ENCODE peak calls at places on chromosome 3, in nine cellular contexts. O is mucosa of descending colon, B is coronary artery, M is epithelial cell of esophagus, J is WERI-Rb-1, Y is tibial artery, S is epithelial cell of proximal tubule, G is kidney epithelial cell, H is BE2C. P is an unnamed sample.

GRCh38 chr3:13866406-13866965 is 13.4 kb downstream of the WNT7A start:
- DNase-seq in O (no peak), B (no peak), M (no peak), J (no peak), Y (no peak), S (no peak), G (no peak), H (no peak), P (no peak)

GRCh38 chr3:158845748-158846350 is 44.0 kb downstream of the MFSD1 start:
- DNase-seq in O (peak), B (no peak), M (peak), J (peak), Y (no peak), S (no peak), G (no peak), H (peak), P (peak)

GRCh38 chr3:177124882-177125281 is 72.4 kb downstream of the TBL1XR1 start:
- DNase-seq in O (no peak), B (no peak), M (peak), J (no peak), Y (no peak), S (no peak), G (no peak), H (no peak), P (no peak)

GRCh38 chr3:122167630-122168029 is 15.8 kb upstream of the CASR start:
- DNase-seq in O (no peak), B (no peak), M (no peak), J (no peak), Y (no peak), S (no peak), G (no peak), H (no peak), P (no peak)

GRCh38 chr3:42192334-42193200 is 73.4 kb downstream of the CCK start:
- DNase-seq in O (no peak), B (no peak), M (no peak), J (no peak), Y (no peak), S (no peak), G (no peak), H (no peak), P (no peak)

GRCh38 chr3:53938645-53939044 is 47.0 kb upstream of the SELENOK start:
- DNase-seq in O (peak), B (no peak), M (peak), J (peak), Y (no peak), S (no peak), G (peak), H (peak), P (peak)

GRCh38 chr3:129343643-129344360 is 65.1 kb downstream of the HMCES start:
- DNase-seq in O (peak), B (no peak), M (peak), J (no peak), Y (no peak), S (no peak), G (no peak), H (no peak), P (no peak)

GRCh38 chr3:13544293-13544831 is 4.6 kb upstream of the FBLN2 start:
- DNase-seq in O (no peak), B (no peak), M (peak), J (no peak), Y (no peak), S (no peak), G (no peak), H (no peak), P (peak)

GRCh38 chr3:41900265-41900664 is 61.6 kb downstream of the ULK4 start:
- DNase-seq in O (no peak), B (no peak), M (peak), J (no peak), Y (no peak), S (peak), G (peak), H (no peak), P (peak)

GRCh38 chr3:121748638-121749275 is 784 bp downstream of the GOLGB1 start:
- DNase-seq in O (peak), B (no peak), M (peak), J (no peak), Y (no peak), S (no peak), G (no peak), H (no peak), P (peak)

GRCh38 chr3:46213201-46213600 is 5.1 kb upstream of the CCR1 start:
- DNase-seq in O (no peak), B (no peak), M (no peak), J (no peak), Y (no peak), S (no peak), G (no peak), H (no peak), P (no peak)

GRCh38 chr3:63034106-63034505 is 158.9 kb upstream of the CADPS start:
- DNase-seq in O (no peak), B (no peak), M (no peak), J (no peak), Y (no peak), S (no peak), G (no peak), H (no peak), P (no peak)

GRCh38 chr3:175127075-175127662 is 268.0 kb downstream of the NAALADL2 start:
- DNase-seq in O (no peak), B (no peak), M (no peak), J (no peak), Y (no peak), S (no peak), G (no peak), H (no peak), P (no peak)

GRCh38 chr3:99526927-99527326 is 111.5 kb upstream of the COL8A1 start:
- DNase-seq in O (no peak), B (no peak), M (no peak), J (no peak), Y (no peak), S (no peak), G (no peak), H (no peak), P (no peak)

GRCh38 chr3:172065967-172066762 is 26.8 kb downstream of the FNDC3B start:
- DNase-seq in O (peak), B (no peak), M (peak), J (no peak), Y (no peak), S (peak), G (peak), H (no peak), P (peak)

GRCh38 chr3:25035511-25035910 is 392.6 kb upstream of the RARB start:
- DNase-seq in O (no peak), B (no peak), M (no peak), J (no peak), Y (no peak), S (no peak), G (no peak), H (no peak), P (peak)

GRCh38 chr3:162517110-162517509 is 1020.5 kb downstream of the OTOL1 start:
- DNase-seq in O (no peak), B (no peak), M (no peak), J (no peak), Y (no peak), S (no peak), G (no peak), H (no peak), P (no peak)

GRCh38 chr3:158718490-158719170 is 13.6 kb downstream of the RARRES1 start:
- DNase-seq in O (peak), B (peak), M (peak), J (no peak), Y (no peak), S (peak), G (peak), H (no peak), P (peak)

GRCh38 chr3:43363621-43364266 is 77.4 kb downstream of the SNRK start:
- DNase-seq in O (no peak), B (no peak), M (no peak), J (no peak), Y (no peak), S (no peak), G (no peak), H (no peak), P (no peak)

GRCh38 chr3:140363801-140364200 is 314.1 kb upstream of the TRIM42 start:
- DNase-seq in O (peak), B (no peak), M (peak), J (no peak), Y (no peak), S (peak), G (no peak), H (no peak), P (peak)

GRCh38 chr3:178736300-178736699 is 200.1 kb downstream of the KCNMB2 start:
- DNase-seq in O (no peak), B (no peak), M (no peak), J (no peak), Y (no peak), S (no peak), G (no peak), H (no peak), P (peak)

GRCh38 chr3:36817806-36818205 is 53.5 kb upstream of the DCLK3 start:
- DNase-seq in O (no peak), B (no peak), M (no peak), J (peak), Y (no peak), S (no peak), G (no peak), H (no peak), P (no peak)

GRCh38 chr3:180002006-180002405 is 34.7 kb downstream of the PEX5L start:
- DNase-seq in O (no peak), B (no peak), M (no peak), J (no peak), Y (no peak), S (no peak), G (no peak), H (no peak), P (no peak)

GRCh38 chr3:38458796-38459498 is 5.3 kb downstream of the ACVR2B start:
- DNase-seq in O (peak), B (no peak), M (peak), J (no peak), Y (no peak), S (no peak), G (no peak), H (no peak), P (peak)

GRCh38 chr3:176469694-176470205 is 727.5 kb downstream of the TBL1XR1 start:
- DNase-seq in O (no peak), B (no peak), M (peak), J (no peak), Y (no peak), S (no peak), G (no peak), H (no peak), P (peak)

GRCh38 chr3:49238274-49239127 is 38.5 kb downstream of the C3orf62 start:
- DNase-seq in O (peak), B (no peak), M (peak), J (no peak), Y (peak), S (no peak), G (no peak), H (peak), P (peak)

GRCh38 chr3:191051037-191051436 is 148.0 kb upstream of the OSTN start:
- DNase-seq in O (no peak), B (no peak), M (peak), J (no peak), Y (no peak), S (no peak), G (no peak), H (no peak), P (peak)

GRCh38 chr3:45516829-45517228 is 77.7 kb upstream of the LIMD1 start:
- DNase-seq in O (no peak), B (no peak), M (no peak), J (no peak), Y (no peak), S (no peak), G (no peak), H (no peak), P (no peak)

GRCh38 chr3:63353383-63353782 is 75.3 kb downstream of the SYNPR start:
- DNase-seq in O (no peak), B (no peak), M (peak), J (no peak), Y (no peak), S (no peak), G (no peak), H (no peak), P (peak)

GRCh38 chr3:11900844-11901243 is 54.2 kb upstream of the TAMM41 start:
- DNase-seq in O (no peak), B (no peak), M (no peak), J (no peak), Y (no peak), S (no peak), G (no peak), H (no peak), P (no peak)

GRCh38 chr3:133962879-133963278 is 66.8 kb downstream of the SLCO2A1 start:
- DNase-seq in O (no peak), B (no peak), M (peak), J (no peak), Y (no peak), S (no peak), G (no peak), H (no peak), P (peak)

GRCh38 chr3:2244137-2244536 is 145.5 kb downstream of the CNTN4 start:
- DNase-seq in O (no peak), B (no peak), M (no peak), J (no peak), Y (no peak), S (no peak), G (no peak), H (no peak), P (no peak)

GRCh38 chr3:120470870-120471269 is 20.1 kb upstream of the FSTL1 start:
- DNase-seq in O (no peak), B (no peak), M (peak), J (no peak), Y (no peak), S (no peak), G (no peak), H (no peak), P (peak)

GRCh38 chr3:98657429-98657828 is 64.0 kb upstream of the CPOX start:
- DNase-seq in O (peak), B (no peak), M (peak), J (peak), Y (no peak), S (no peak), G (no peak), H (peak), P (peak)

GRCh38 chr3:108940568-108941285 is 13.0 kb downstream of the GUCA1C start:
- DNase-seq in O (no peak), B (no peak), M (no peak), J (no peak), Y (no peak), S (no peak), G (no peak), H (no peak), P (no peak)

GRCh38 chr3:152305075-152305474 is 36.3 kb downstream of the MBNL1 start:
- DNase-seq in O (no peak), B (no peak), M (no peak), J (no peak), Y (no peak), S (no peak), G (no peak), H (no peak), P (no peak)

GRCh38 chr3:152300029-152300764 is 31.5 kb downstream of the MBNL1 start:
- DNase-seq in O (no peak), B (no peak), M (no peak), J (no peak), Y (no peak), S (no peak), G (no peak), H (no peak), P (no peak)

GRCh38 chr3:152301745-152302181 is 33.0 kb downstream of the MBNL1 start:
- DNase-seq in O (no peak), B (no peak), M (no peak), J (no peak), Y (no peak), S (no peak), G (no peak), H (no peak), P (no peak)

GRCh38 chr3:152304160-152304559 is 35.4 kb downstream of the MBNL1 start:
- DNase-seq in O (no peak), B (no peak), M (no peak), J (no peak), Y (no peak), S (no peak), G (no peak), H (no peak), P (no peak)

DNA sequence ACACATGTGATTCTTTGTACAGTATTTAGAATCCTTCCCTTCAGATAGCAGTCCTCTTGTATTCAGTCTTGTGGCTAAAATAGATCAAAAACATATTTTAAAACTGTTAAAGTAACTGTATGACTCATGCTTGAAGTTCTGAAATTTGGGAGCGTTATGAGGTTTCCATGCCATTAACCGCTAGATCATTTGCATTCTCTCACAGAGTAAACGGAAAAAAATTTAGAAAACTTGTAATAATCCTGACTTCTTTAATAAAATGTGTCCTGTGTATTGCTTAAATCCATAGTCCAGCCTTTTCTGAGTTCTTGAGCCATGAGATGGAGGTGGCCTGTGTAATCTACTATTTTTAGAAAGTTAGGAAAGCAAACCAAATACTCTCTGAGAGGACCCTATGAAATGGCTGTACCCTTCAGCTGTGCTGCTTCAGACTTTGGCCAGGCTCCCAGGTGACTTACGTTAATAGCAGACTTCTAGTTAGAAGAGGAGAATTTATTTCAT is 33.8 kb downstream of the MBNL1 start:
- DNase-seq in O (no peak), B (no peak), M (no peak), J (no peak), Y (peak), S (no peak), G (no peak), H (no peak), P (no peak)
- H3K4me3 ChIP-seq in O (no peak), B (peak), M (no peak), J (no peak), Y (peak), S (peak), G (no peak), H (no peak), P (no peak)

DNA sequence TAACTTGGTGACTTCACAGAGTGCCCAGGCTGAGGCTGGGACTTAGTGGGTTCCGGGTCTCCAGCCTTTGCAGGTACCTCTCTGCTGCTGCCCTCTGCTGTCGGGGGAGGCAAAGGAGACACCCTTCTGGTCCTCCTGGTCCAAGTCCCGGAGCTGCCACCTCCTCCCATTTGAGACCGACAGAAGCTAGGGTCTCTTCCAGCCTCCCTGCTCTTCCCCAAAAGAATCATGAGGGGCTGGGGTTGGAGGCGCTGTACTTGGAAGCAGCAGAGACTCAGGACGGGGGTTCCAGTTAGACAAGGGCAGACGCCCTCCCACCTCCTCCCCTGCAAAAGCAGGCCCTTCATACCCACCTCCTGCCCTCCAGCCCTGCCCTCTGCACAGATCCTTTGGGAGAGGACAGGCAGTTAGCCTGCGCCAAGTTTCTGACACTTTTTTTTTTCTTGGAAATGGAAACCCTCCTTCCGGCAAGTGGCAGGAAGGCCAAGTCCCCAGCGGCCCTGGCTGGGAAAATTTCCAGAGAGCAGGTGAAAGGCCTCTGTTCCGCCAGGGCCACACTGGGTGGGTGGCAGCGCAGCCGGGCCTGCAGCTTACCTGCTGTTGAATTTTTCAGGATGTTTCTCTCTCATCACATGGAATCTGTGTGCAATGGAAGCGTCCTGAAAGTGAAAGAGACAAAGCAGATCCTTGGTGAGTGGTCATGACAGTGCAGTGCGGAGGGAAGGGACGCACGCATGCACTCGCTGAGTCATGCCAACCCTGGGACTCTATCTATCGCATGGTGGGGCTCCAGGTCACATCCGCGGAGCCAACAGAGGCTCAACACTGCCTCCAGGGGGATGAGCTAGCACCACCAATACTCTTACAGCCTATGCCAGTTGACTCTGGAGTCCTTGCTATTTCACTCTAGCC is 119.9 kb downstream of the DGKG start:
- DNase-seq in O (peak), B (peak), M (peak), J (peak), Y (peak), S (peak), G (no peak), H (peak), P (peak)
- H3K4me3 ChIP-seq in O (no peak), B (peak), M (no peak), J (no peak), Y (peak), S (peak), G (no peak), H (peak), P (no peak)

GRCh38 chr3:47741925-47742324 is 39.8 kb downstream of the SMARCC1 start:
- DNase-seq in O (no peak), B (no peak), M (no peak), J (no peak), Y (no peak), S (no peak), G (no peak), H (no peak), P (no peak)
- H3K4me3 ChIP-seq in O (no peak), B (no peak), M (no peak), J (no peak), Y (no peak), S (no peak), G (no peak), H (no peak), P (no peak)

DNA sequence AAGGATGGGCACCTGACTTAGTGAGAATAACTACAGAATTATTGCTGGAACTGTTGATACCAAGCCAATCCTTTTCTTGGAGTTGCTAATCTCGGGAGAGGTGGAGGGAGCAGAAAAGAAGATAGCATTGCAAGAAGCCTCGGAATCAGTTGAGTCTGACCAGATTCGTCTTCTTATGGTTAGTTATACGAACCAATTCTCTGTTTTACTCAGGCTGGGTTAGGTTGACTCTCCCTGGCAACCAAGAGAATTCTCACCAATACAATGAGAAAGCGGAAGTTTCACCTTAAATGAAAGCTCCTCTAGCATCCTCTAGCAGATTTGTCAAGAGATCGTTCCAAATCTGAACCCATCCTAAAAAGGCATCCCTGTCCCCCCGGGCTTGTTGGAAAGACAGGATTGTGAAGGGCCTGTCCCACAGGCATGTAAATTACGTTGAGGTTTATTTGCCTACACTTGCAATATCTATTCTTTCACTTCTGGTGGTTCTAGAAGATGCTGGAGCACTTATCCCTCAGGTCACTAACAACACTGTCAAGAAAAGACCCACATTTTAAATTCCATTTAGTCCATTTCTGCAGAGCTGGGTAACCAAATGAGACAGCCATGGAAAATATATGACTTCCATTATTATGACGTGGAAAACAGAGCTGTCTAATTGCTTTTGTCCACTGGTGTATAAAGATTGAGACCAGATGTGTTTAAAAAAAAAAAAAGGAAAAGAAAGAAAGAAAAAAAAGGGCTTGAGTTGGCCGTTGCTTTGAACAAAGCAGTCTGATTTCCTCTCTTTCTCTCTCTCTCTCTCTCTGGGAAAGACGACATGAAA is 43.3 kb upstream of the UBE2E1 start:
- DNase-seq in O (no peak), B (no peak), M (no peak), J (no peak), Y (no peak), S (no peak), G (no peak), H (no peak), P (no peak)
- H3K4me3 ChIP-seq in O (no peak), B (peak), M (no peak), J (no peak), Y (peak), S (no peak), G (no peak), H (peak), P (no peak)

GRCh38 chr3:83971693-83972092 is 987.1 kb upstream of the CADM2 start:
- DNase-seq in O (no peak), B (no peak), M (no peak), J (no peak), Y (no peak), S (no peak), G (no peak), H (no peak), P (no peak)

GRCh38 chr3:83968386-83968785 is 990.4 kb upstream of the CADM2 start:
- DNase-seq in O (no peak), B (no peak), M (no peak), J (no peak), Y (no peak), S (no peak), G (no peak), H (no peak), P (no peak)
- H3K4me3 ChIP-seq in O (no peak), B (no peak), M (no peak), J (no peak), Y (no peak), S (no peak), G (no peak), H (no peak), P (no peak)

GRCh38 chr3:126985143-126985985 is 2.4 kb downstream of the PLXNA1 start:
- DNase-seq in O (no peak), B (no peak), M (no peak), J (no peak), Y (no peak), S (no peak), G (no peak), H (peak), P (no peak)
- H3K4me3 ChIP-seq in O (no peak), B (peak), M (peak), J (no peak), Y (no peak), S (no peak), G (no peak), H (peak), P (peak)

P was measured in bronchial epithelial cell.